ENCODE peak calls at places on chromosomes 6 and 20, in six cellular contexts. W, N, R, D, G and S are unnamed samples.

GRCh38 chr20:34994509-34995131 is 39.0 kb downstream of the MYH7B start:
- DNase-seq in W (no peak), N (no peak), R (no peak), D (no peak), G (no peak), S (no peak)

GRCh38 chr6:30819287-30819917 is 64.9 kb upstream of the DDR1 start:
- DNase-seq in W (no peak), N (no peak), R (no peak), D (no peak), G (no peak), S (no peak)

GRCh38 chr6:11653028-11653583 is 115.6 kb downstream of the TMEM170B start:
- DNase-seq in W (peak), N (no peak), R (no peak), D (no peak), G (no peak), S (no peak)

GRCh38 chr6:111952821-111953535 is 79.7 kb upstream of the FYN start:
- DNase-seq in W (peak), N (no peak), R (no peak), D (no peak), G (no peak), S (no peak)

GRCh38 chr20:13397300-13397724 is 176.2 kb downstream of the ISM1 start:
- DNase-seq in W (no peak), N (no peak), R (no peak), D (no peak), G (no peak), S (no peak)

GRCh38 chr6:13554929-13555333 is 19.5 kb upstream of the SIRT5 start:
- DNase-seq in W (no peak), N (peak), R (peak), D (peak), G (peak), S (peak)

GRCh38 chr6:96742702-96743101 is 94.6 kb downstream of the GPR63 start:
- DNase-seq in W (no peak), N (no peak), R (no peak), D (no peak), G (no peak), S (no peak)

GRCh38 chr20:51462566-51463276 is 79.8 kb downstream of the NFATC2 start:
- DNase-seq in W (no peak), N (no peak), R (peak), D (peak), G (peak), S (peak)

GRCh38 chr6:90940812-90941481 is 354.1 kb upstream of the MAP3K7 start:
- DNase-seq in W (peak), N (peak), R (no peak), D (no peak), G (no peak), S (no peak)

GRCh38 chr6:83083476-83083875 is 16.0 kb downstream of the DOP1A start:
- DNase-seq in W (no peak), N (no peak), R (no peak), D (no peak), G (no peak), S (no peak)

GRCh38 chr6:29680416-29680815 is 536 bp downstream of the ZFP57 start:
- DNase-seq in W (no peak), N (no peak), R (no peak), D (no peak), G (no peak), S (no peak)

GRCh38 chr20:44576297-44576696 is 6.1 kb upstream of the PKIG start:
- DNase-seq in W (peak), N (no peak), R (no peak), D (no peak), G (no peak), S (no peak)

GRCh38 chr6:125251516-125252229 is 50.1 kb downstream of the HDDC2 start:
- DNase-seq in W (peak), N (peak), R (no peak), D (no peak), G (no peak), S (no peak)

GRCh38 chr20:12053348-12053747 is 135.7 kb downstream of the BTBD3 start:
- DNase-seq in W (no peak), N (no peak), R (no peak), D (no peak), G (no peak), S (no peak)

GRCh38 chr20:19858972-19859371 is 100.9 kb downstream of the RIN2 start:
- DNase-seq in W (no peak), N (no peak), R (peak), D (peak), G (no peak), S (no peak)

GRCh38 chr6:112485813-112486212 is 138.7 kb downstream of the RFPL4B start:
- DNase-seq in W (no peak), N (no peak), R (no peak), D (no peak), G (no peak), S (no peak)

GRCh38 chr20:36493013-36493800 is 48.1 kb upstream of the MYL9 start:
- DNase-seq in W (no peak), N (peak), R (no peak), D (no peak), G (no peak), S (no peak)
- TF ChIP-seq CTCF in W (peak), N (peak), R (peak), D (peak), G (peak), S (peak)

GRCh38 chr6:44224978-44225330 is 1.6 kb downstream of the SLC29A1 start:
- DNase-seq in W (no peak), N (no peak), R (no peak), D (no peak), G (no peak), S (no peak)

GRCh38 chr6:44227138-44227770 is 3.9 kb downstream of the SLC29A1 start:
- DNase-seq in W (no peak), N (no peak), R (no peak), D (no peak), G (no peak), S (no peak)

GRCh38 chr6:44224154-44224977 is 971 bp downstream of the SLC29A1 start:
- DNase-seq in W (peak), N (no peak), R (no peak), D (no peak), G (no peak), S (no peak)

GRCh38 chr6:44226368-44227137 is 3.2 kb downstream of the SLC29A1 start:
- DNase-seq in W (no peak), N (no peak), R (no peak), D (no peak), G (no peak), S (peak)

GRCh38 chr6:44225579-44226325 is 2.4 kb downstream of the SLC29A1 start:
- DNase-seq in W (no peak), N (no peak), R (no peak), D (no peak), G (no peak), S (no peak)
- H3K4me3 ChIP-seq in W (no peak), N (no peak), R (peak), D (peak), G (no peak), S (no peak)

GRCh38 chr6:105993769-105994521 is 92.2 kb upstream of the PRDM1 start:
- DNase-seq in W (peak), N (peak), R (peak), D (peak), G (no peak), S (peak)
- TF ChIP-seq CTCF in W (no peak), N (no peak), R (no peak), D (no peak), G (no peak), S (no peak)

GRCh38 chr20:358891-359555 is 12.1 kb downstream of the NRSN2 start:
- DNase-seq in W (no peak), N (no peak), R (no peak), D (no peak), G (no peak), S (no peak)
- H3K4me3 ChIP-seq in W (no peak), N (no peak), R (no peak), D (no peak), G (no peak), S (no peak)

GRCh38 chr6:131948692-131949614 is 2.2 kb downstream of the CCN2 start:
- DNase-seq in W (no peak), N (no peak), R (peak), D (no peak), G (no peak), S (no peak)

GRCh38 chr6:131951576-131952230 is 531 bp upstream of the CCN2 start:
- DNase-seq in W (no peak), N (peak), R (no peak), D (no peak), G (no peak), S (no peak)

GRCh38 chr6:131950767-131951575 is at the start of gene CCN2:
- DNase-seq in W (no peak), N (peak), R (peak), D (peak), G (peak), S (peak)

GRCh38 chr6:131949615-131949908 is 1.6 kb downstream of the CCN2 start:
- DNase-seq in W (no peak), N (no peak), R (no peak), D (no peak), G (no peak), S (no peak)

GRCh38 chr6:131949909-131950766 is 1.0 kb downstream of the CCN2 start:
- DNase-seq in W (no peak), N (peak), R (peak), D (peak), G (peak), S (peak)
- TF ChIP-seq CTCF in W (peak), N (peak), R (peak), D (peak), G (no peak), S (peak)

GRCh38 chr6:6393069-6393529 is 72.6 kb upstream of the F13A1 start:
- DNase-seq in W (no peak), N (no peak), R (no peak), D (no peak), G (no peak), S (no peak)

GRCh38 chr6:6392214-6393068 is 72.0 kb upstream of the F13A1 start:
- DNase-seq in W (peak), N (no peak), R (no peak), D (no peak), G (no peak), S (no peak)

GRCh38 chr6:6395581-6396197 is 75.2 kb upstream of the F13A1 start:
- DNase-seq in W (no peak), N (no peak), R (no peak), D (peak), G (no peak), S (no peak)

GRCh38 chr6:6386010-6386409 is 65.5 kb upstream of the F13A1 start:
- DNase-seq in W (no peak), N (no peak), R (no peak), D (peak), G (no peak), S (no peak)

GRCh38 chr6:6390849-6391602 is 70.6 kb upstream of the F13A1 start:
- DNase-seq in W (peak), N (no peak), R (no peak), D (no peak), G (no peak), S (no peak)
- H3K4me3 ChIP-seq in W (peak), N (no peak), R (no peak), D (peak), G (no peak), S (no peak)

DNA sequence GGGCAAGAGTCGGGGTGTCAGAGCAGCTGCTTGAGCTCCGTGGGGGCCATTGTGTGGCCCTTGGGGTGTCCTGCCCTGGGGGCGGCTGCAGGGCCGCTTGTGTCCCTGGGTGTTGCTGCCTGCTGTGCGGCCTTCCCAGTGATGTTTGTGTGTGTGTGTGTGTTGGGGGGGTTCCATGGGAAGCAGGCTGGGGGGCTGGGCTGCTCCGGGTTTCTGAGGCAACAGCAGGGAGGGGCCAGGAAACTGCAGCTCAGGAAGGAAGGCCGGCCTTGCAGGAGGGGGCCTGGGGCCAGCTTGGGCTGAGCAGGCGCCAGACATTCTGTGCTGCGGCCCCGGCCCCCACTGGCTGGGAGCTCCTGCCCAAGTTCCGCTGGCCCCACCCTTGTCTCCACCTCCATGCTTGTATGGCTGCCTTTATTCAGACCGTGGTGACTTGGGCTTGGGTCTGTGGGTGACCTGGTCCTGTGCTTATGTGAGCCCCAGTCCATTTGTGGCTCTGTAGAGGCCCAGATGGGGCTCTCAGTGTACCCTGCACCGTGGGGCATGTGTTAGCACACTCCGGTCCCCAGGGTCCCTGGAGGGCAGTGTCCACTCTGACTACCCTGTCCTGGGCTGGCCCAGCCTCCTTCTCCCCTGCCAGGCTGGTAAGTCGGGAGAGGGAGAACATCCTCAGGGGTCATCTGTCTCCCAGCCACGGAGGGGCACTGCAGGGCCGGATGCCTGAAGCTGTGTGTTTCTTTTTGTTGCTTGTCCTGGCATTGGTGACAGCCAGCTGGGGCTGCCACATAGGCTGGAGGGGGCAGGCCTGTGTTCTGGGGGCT is 4.6 kb upstream of the SOX18 start:
- DNase-seq in W (no peak), N (peak), R (peak), D (no peak), G (no peak), S (no peak)
- TF ChIP-seq CTCF in W (peak), N (peak), R (no peak), D (no peak), G (no peak), S (no peak)

GRCh38 chr6:158467923-158468322 is 92.0 kb upstream of the TMEM181 start:
- DNase-seq in W (no peak), N (peak), R (no peak), D (no peak), G (no peak), S (no peak)
- H3K4me3 ChIP-seq in W (no peak), N (no peak), R (no peak), D (no peak), G (no peak), S (no peak)

GRCh38 chr6:33490621-33491020 is 36.2 kb downstream of the ZBTB9 start:
- DNase-seq in W (no peak), N (no peak), R (no peak), D (no peak), G (no peak), S (no peak)

GRCh38 chr6:33490198-33490597 is 35.8 kb downstream of the ZBTB9 start:
- DNase-seq in W (peak), N (no peak), R (no peak), D (no peak), G (no peak), S (no peak)

GRCh38 chr6:33497157-33497556 is 42.8 kb downstream of the ZBTB9 start:
- DNase-seq in W (no peak), N (no peak), R (no peak), D (no peak), G (no peak), S (no peak)

DNA sequence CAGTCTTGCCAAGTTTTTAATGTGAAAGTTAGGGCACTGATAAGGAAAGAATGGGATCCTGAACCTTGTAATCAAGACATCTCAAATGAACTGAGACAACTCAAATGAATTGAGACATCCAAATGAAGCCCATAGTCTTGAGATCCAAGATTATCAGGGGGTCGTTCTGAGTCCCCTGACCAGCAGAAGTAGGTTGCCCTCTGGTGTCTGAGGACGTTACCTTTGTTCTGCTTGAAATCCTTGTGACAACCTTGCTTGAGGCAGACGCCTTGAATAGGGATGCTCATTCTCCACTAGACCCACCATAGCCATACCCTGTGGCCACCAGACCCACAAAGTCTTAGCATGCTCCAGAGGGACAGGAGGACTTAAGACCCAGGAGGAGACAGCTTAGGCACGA is 37.7 kb downstream of the ZBTB9 start:
- DNase-seq in W (peak), N (peak), R (no peak), D (no peak), G (no peak), S (no peak)
- TF ChIP-seq CTCF in W (peak), N (peak), R (no peak), D (no peak), G (no peak), S (no peak)